ENCODE peak calls at places on chromosomes 7 and 10, in nine cellular contexts. One of them, this sample, is unnamed.

GRCh38 chr7:74015670-74016069 is 12.3 kb upstream of the ELN start:
- DNase-seq in heart left ventricle: no peak
- DNase-seq in coronary artery: no peak
- DNase-seq in brain microvascular endothelial cell: no peak
- DNase-seq in CD8-positive, alpha-beta T cell: no peak
- DNase-seq in psoas muscle: no peak
- DNase-seq in AG04449: no peak
- DNase-seq in fibroblast of lung: no peak
- DNase-seq in Peyer's patch: no peak
- DNase-seq in this sample: no peak

GRCh38 chr7:2488272-2488645 is 12.1 kb upstream of the GRIFIN start:
- DNase-seq in heart left ventricle: peak
- DNase-seq in coronary artery: peak
- DNase-seq in brain microvascular endothelial cell: no peak
- DNase-seq in CD8-positive, alpha-beta T cell: no peak
- DNase-seq in psoas muscle: peak
- DNase-seq in AG04449: no peak
- DNase-seq in fibroblast of lung: no peak
- DNase-seq in Peyer's patch: no peak
- DNase-seq in this sample: no peak

GRCh38 chr7:5377279-5377678 is 46.4 kb downstream of the TNRC18 start:
- DNase-seq in heart left ventricle: no peak
- DNase-seq in coronary artery: no peak
- DNase-seq in brain microvascular endothelial cell: no peak
- DNase-seq in CD8-positive, alpha-beta T cell: no peak
- DNase-seq in psoas muscle: no peak
- DNase-seq in AG04449: no peak
- DNase-seq in fibroblast of lung: no peak
- DNase-seq in Peyer's patch: no peak
- DNase-seq in this sample: no peak

GRCh38 chr7:78490526-78490925 is 692.0 kb downstream of the PHTF2 start:
- DNase-seq in heart left ventricle: no peak
- DNase-seq in coronary artery: no peak
- DNase-seq in brain microvascular endothelial cell: no peak
- DNase-seq in CD8-positive, alpha-beta T cell: no peak
- DNase-seq in psoas muscle: no peak
- DNase-seq in AG04449: no peak
- DNase-seq in fibroblast of lung: no peak
- DNase-seq in Peyer's patch: no peak
- DNase-seq in this sample: no peak

GRCh38 chr10:112498806-112499205 is 51.8 kb downstream of the VTI1A start:
- DNase-seq in heart left ventricle: no peak
- DNase-seq in coronary artery: no peak
- DNase-seq in brain microvascular endothelial cell: no peak
- DNase-seq in CD8-positive, alpha-beta T cell: no peak
- DNase-seq in psoas muscle: no peak
- DNase-seq in AG04449: no peak
- DNase-seq in fibroblast of lung: no peak
- DNase-seq in Peyer's patch: no peak
- DNase-seq in this sample: no peak

GRCh38 chr7:88219781-88220747 is at the start of gene SRI:
- DNase-seq in heart left ventricle: peak
- DNase-seq in coronary artery: peak
- DNase-seq in brain microvascular endothelial cell: peak
- DNase-seq in CD8-positive, alpha-beta T cell: peak
- DNase-seq in psoas muscle: peak
- DNase-seq in AG04449: no peak
- DNase-seq in fibroblast of lung: peak
- DNase-seq in Peyer's patch: peak
- DNase-seq in this sample: peak

GRCh38 chr7:35909870-35910357 is 109.1 kb downstream of the SEPTIN7 start:
- DNase-seq in heart left ventricle: no peak
- DNase-seq in coronary artery: no peak
- DNase-seq in brain microvascular endothelial cell: no peak
- DNase-seq in CD8-positive, alpha-beta T cell: no peak
- DNase-seq in psoas muscle: no peak
- DNase-seq in AG04449: no peak
- DNase-seq in fibroblast of lung: no peak
- DNase-seq in Peyer's patch: no peak
- DNase-seq in this sample: no peak

GRCh38 chr7:15397921-15398560 is 163.8 kb downstream of the AGMO start:
- DNase-seq in heart left ventricle: no peak
- DNase-seq in coronary artery: no peak
- DNase-seq in brain microvascular endothelial cell: no peak
- DNase-seq in CD8-positive, alpha-beta T cell: no peak
- DNase-seq in psoas muscle: no peak
- DNase-seq in AG04449: no peak
- DNase-seq in fibroblast of lung: no peak
- DNase-seq in Peyer's patch: no peak
- DNase-seq in this sample: no peak

GRCh38 chr7:152180587-152180986 is 155.1 kb downstream of the GALNT11 start:
- DNase-seq in heart left ventricle: no peak
- DNase-seq in coronary artery: no peak
- DNase-seq in brain microvascular endothelial cell: no peak
- DNase-seq in CD8-positive, alpha-beta T cell: no peak
- DNase-seq in psoas muscle: no peak
- DNase-seq in AG04449: no peak
- DNase-seq in fibroblast of lung: peak
- DNase-seq in Peyer's patch: no peak
- DNase-seq in this sample: no peak

GRCh38 chr7:64905547-64905946 is 2.5 kb downstream of the ZNF273 start:
- DNase-seq in heart left ventricle: no peak
- DNase-seq in coronary artery: no peak
- DNase-seq in brain microvascular endothelial cell: no peak
- DNase-seq in CD8-positive, alpha-beta T cell: no peak
- DNase-seq in psoas muscle: no peak
- DNase-seq in AG04449: no peak
- DNase-seq in fibroblast of lung: no peak
- DNase-seq in Peyer's patch: no peak
- DNase-seq in this sample: no peak

GRCh38 chr10:92125169-92125543 is 165.7 kb downstream of the CPEB3 start:
- DNase-seq in heart left ventricle: peak
- DNase-seq in coronary artery: no peak
- DNase-seq in brain microvascular endothelial cell: no peak
- DNase-seq in CD8-positive, alpha-beta T cell: no peak
- DNase-seq in psoas muscle: no peak
- DNase-seq in AG04449: no peak
- DNase-seq in fibroblast of lung: peak
- DNase-seq in Peyer's patch: no peak
- DNase-seq in this sample: no peak

GRCh38 chr10:115861864-115862263 is 411.1 kb downstream of the GFRA1 start:
- DNase-seq in heart left ventricle: no peak
- DNase-seq in coronary artery: no peak
- DNase-seq in brain microvascular endothelial cell: peak
- DNase-seq in CD8-positive, alpha-beta T cell: no peak
- DNase-seq in psoas muscle: no peak
- DNase-seq in AG04449: no peak
- DNase-seq in fibroblast of lung: peak
- DNase-seq in Peyer's patch: no peak
- DNase-seq in this sample: no peak

GRCh38 chr10:74926791-74927585 is 100.6 kb downstream of the KAT6B start:
- DNase-seq in heart left ventricle: no peak
- DNase-seq in coronary artery: no peak
- DNase-seq in brain microvascular endothelial cell: no peak
- DNase-seq in CD8-positive, alpha-beta T cell: no peak
- DNase-seq in psoas muscle: no peak
- DNase-seq in AG04449: no peak
- DNase-seq in fibroblast of lung: no peak
- DNase-seq in Peyer's patch: no peak
- DNase-seq in this sample: no peak

GRCh38 chr10:86962136-86962980 is 4.0 kb downstream of the SNCG start:
- DNase-seq in heart left ventricle: peak
- DNase-seq in coronary artery: peak
- DNase-seq in brain microvascular endothelial cell: no peak
- DNase-seq in CD8-positive, alpha-beta T cell: no peak
- DNase-seq in psoas muscle: no peak
- DNase-seq in AG04449: no peak
- DNase-seq in fibroblast of lung: no peak
- DNase-seq in Peyer's patch: no peak
- DNase-seq in this sample: no peak

GRCh38 chr7:124992881-124993562 is 63.4 kb upstream of the POT1 start:
- DNase-seq in heart left ventricle: no peak
- DNase-seq in coronary artery: no peak
- DNase-seq in brain microvascular endothelial cell: peak
- DNase-seq in CD8-positive, alpha-beta T cell: no peak
- DNase-seq in psoas muscle: no peak
- DNase-seq in AG04449: peak
- DNase-seq in fibroblast of lung: peak
- DNase-seq in Peyer's patch: no peak
- DNase-seq in this sample: no peak

DNA sequence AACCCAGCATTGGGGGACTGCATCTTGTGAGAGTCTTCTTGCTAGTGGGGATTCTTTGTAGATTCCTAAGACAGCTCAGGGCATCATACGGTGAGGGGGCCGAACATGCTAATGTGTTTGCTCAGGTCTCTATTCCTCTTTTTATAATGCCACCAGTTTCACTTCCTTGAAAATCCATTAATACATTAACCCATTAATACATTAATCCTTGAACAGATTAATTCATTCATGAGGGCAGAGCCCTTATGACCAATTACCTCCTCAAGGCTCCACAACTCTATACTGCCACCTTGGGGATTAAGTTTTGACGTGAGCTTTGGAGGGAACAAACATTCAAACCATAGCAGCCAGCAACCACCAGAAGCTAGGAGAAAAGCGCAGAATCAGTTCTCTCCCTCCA is 67.2 kb upstream of the POT1 start:
- DNase-seq in heart left ventricle: no peak
- DNase-seq in coronary artery: no peak
- DNase-seq in brain microvascular endothelial cell: no peak
- DNase-seq in CD8-positive, alpha-beta T cell: no peak
- DNase-seq in psoas muscle: no peak
- DNase-seq in AG04449: no peak
- DNase-seq in fibroblast of lung: peak
- DNase-seq in Peyer's patch: no peak
- DNase-seq in this sample: no peak
- TF ChIP-seq CTCF in heart left ventricle: peak
- TF ChIP-seq CTCF in coronary artery: no peak
- TF ChIP-seq CTCF in brain microvascular endothelial cell: peak
- TF ChIP-seq CTCF in CD8-positive, alpha-beta T cell: no peak
- TF ChIP-seq CTCF in psoas muscle: no peak
- TF ChIP-seq CTCF in AG04449: peak
- TF ChIP-seq CTCF in fibroblast of lung: peak
- TF ChIP-seq CTCF in Peyer's patch: no peak
- TF ChIP-seq CTCF in this sample: no peak

GRCh38 chr7:148932-149855 is 43.2 kb upstream of the FAM20C start:
- DNase-seq in heart left ventricle: peak
- DNase-seq in coronary artery: peak
- DNase-seq in brain microvascular endothelial cell: peak
- DNase-seq in CD8-positive, alpha-beta T cell: peak
- DNase-seq in psoas muscle: peak
- DNase-seq in AG04449: peak
- DNase-seq in fibroblast of lung: peak
- DNase-seq in Peyer's patch: peak
- DNase-seq in this sample: peak
- TF ChIP-seq CTCF in heart left ventricle: no peak
- TF ChIP-seq CTCF in coronary artery: no peak
- TF ChIP-seq CTCF in brain microvascular endothelial cell: no peak
- TF ChIP-seq CTCF in CD8-positive, alpha-beta T cell: no peak
- TF ChIP-seq CTCF in psoas muscle: no peak
- TF ChIP-seq CTCF in AG04449: no peak
- TF ChIP-seq CTCF in fibroblast of lung: no peak
- TF ChIP-seq CTCF in Peyer's patch: no peak
- TF ChIP-seq CTCF in this sample: no peak

DNA sequence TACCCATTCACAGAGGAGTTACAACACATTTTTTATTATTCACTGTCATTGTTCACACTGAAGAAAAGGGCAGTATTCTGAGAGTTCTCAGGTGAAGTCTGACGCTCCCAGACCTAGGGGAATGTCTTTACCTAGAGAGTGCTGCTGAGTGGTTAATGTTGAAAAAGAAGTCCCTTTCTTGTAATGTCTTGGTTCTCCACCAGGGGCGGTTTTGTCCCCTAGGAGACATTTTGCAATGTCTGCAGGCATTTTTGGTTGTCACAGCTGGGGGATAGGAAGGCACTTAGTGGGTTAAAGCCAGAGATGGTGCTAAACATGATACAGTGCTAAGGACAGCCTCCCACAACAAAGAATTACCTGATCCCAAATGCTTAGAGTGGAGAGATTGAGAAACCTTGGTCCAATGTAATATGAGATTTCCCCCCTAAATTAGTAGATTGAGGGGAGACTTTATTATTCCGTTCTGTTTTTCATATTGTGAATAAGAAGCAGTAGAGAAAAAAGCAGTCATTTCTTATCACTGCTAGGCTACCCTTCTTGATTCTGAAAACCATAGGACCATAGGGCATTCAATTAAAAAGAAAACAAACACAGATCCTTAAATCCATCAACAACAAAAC is 13.1 kb downstream of the UMAD1 start:
- DNase-seq in heart left ventricle: no peak
- DNase-seq in coronary artery: no peak
- DNase-seq in brain microvascular endothelial cell: no peak
- DNase-seq in CD8-positive, alpha-beta T cell: no peak
- DNase-seq in psoas muscle: no peak
- DNase-seq in AG04449: no peak
- DNase-seq in fibroblast of lung: peak
- DNase-seq in Peyer's patch: no peak
- DNase-seq in this sample: no peak
- TF ChIP-seq CTCF in heart left ventricle: peak
- TF ChIP-seq CTCF in coronary artery: no peak
- TF ChIP-seq CTCF in brain microvascular endothelial cell: peak
- TF ChIP-seq CTCF in CD8-positive, alpha-beta T cell: no peak
- TF ChIP-seq CTCF in psoas muscle: peak
- TF ChIP-seq CTCF in AG04449: peak
- TF ChIP-seq CTCF in fibroblast of lung: peak
- TF ChIP-seq CTCF in Peyer's patch: no peak
- TF ChIP-seq CTCF in this sample: no peak

GRCh38 chr7:22549667-22550513 is 49.9 kb upstream of the STEAP1B start:
- DNase-seq in heart left ventricle: no peak
- DNase-seq in coronary artery: no peak
- DNase-seq in brain microvascular endothelial cell: peak
- DNase-seq in CD8-positive, alpha-beta T cell: no peak
- DNase-seq in psoas muscle: no peak
- DNase-seq in AG04449: no peak
- DNase-seq in fibroblast of lung: no peak
- DNase-seq in Peyer's patch: peak
- DNase-seq in this sample: peak
- TF ChIP-seq CTCF in heart left ventricle: no peak
- TF ChIP-seq CTCF in coronary artery: peak
- TF ChIP-seq CTCF in brain microvascular endothelial cell: peak
- TF ChIP-seq CTCF in CD8-positive, alpha-beta T cell: no peak
- TF ChIP-seq CTCF in psoas muscle: no peak
- TF ChIP-seq CTCF in AG04449: peak
- TF ChIP-seq CTCF in fibroblast of lung: peak
- TF ChIP-seq CTCF in Peyer's patch: peak
- TF ChIP-seq CTCF in this sample: no peak

DNA sequence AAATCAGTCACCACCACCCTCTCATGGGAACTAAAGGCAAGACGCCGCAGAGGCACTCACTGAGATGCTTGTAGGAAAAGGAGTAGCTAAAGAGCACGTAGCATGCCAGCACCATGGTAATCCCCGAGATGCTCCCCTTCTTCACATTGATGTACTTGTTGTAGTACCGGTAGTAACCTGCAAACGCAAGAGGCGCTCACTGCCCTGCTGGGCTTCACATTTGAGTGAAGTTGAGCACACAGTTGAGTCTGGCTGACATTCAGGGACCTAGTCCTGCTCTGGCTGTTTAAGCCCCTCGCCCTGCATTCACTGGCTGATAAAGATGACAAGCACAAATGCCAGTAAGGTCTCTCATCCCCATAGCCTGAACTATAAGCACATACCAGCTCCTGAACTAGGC is 6.9 kb downstream of the ATP5MF start:
- DNase-seq in heart left ventricle: no peak
- DNase-seq in coronary artery: no peak
- DNase-seq in brain microvascular endothelial cell: no peak
- DNase-seq in CD8-positive, alpha-beta T cell: no peak
- DNase-seq in psoas muscle: no peak
- DNase-seq in AG04449: no peak
- DNase-seq in fibroblast of lung: no peak
- DNase-seq in Peyer's patch: no peak
- DNase-seq in this sample: no peak
- TF ChIP-seq CTCF in heart left ventricle: peak
- TF ChIP-seq CTCF in coronary artery: no peak
- TF ChIP-seq CTCF in brain microvascular endothelial cell: peak
- TF ChIP-seq CTCF in CD8-positive, alpha-beta T cell: peak
- TF ChIP-seq CTCF in psoas muscle: peak
- TF ChIP-seq CTCF in AG04449: no peak
- TF ChIP-seq CTCF in fibroblast of lung: peak
- TF ChIP-seq CTCF in Peyer's patch: no peak
- TF ChIP-seq CTCF in this sample: no peak